ENCODE peak calls at places on chromosomes 3 and 15, in ten cellular contexts. E is PC-3; D is pancreas; S is lung; Y is DND-41; B is A549; W is colonic mucosa; P is CD4-positive, alpha-beta T cell; O is heart right ventricle; R is RWPE1. F is an unnamed sample.

GRCh38 chr15:96243701-96244100 is 86.8 kb upstream of the NR2F2 start:
- DNase-seq in E (no peak), S (no peak), B (no peak), O (no peak), W (no peak), P (no peak), R (no peak), D (no peak), Y (no peak), F (no peak)

GRCh38 chr3:138694287-138695007 is 85.9 kb downstream of the FAIM start:
- DNase-seq in W (no peak), D (no peak), O (no peak), B (peak), S (no peak), P (no peak), Y (no peak), R (peak), E (peak), F (no peak)

GRCh38 chr15:69755571-69756310 is 303.1 kb downstream of the RPLP1 start:
- DNase-seq in O (no peak), R (no peak), E (no peak), W (peak), Y (peak), P (peak), S (no peak), B (no peak), D (no peak), F (peak)

GRCh38 chr3:42229942-42230688 is 35.9 kb downstream of the CCK start:
- DNase-seq in D (no peak), W (no peak), R (peak), Y (no peak), P (no peak), O (no peak), E (peak), B (peak), S (no peak), F (no peak)

GRCh38 chr3:161274691-161275298 is 53.7 kb downstream of the NMD3 start:
- DNase-seq in Y (peak), S (no peak), O (no peak), D (no peak), R (no peak), B (no peak), P (peak), E (peak), W (peak), F (no peak)

GRCh38 chr3:170717410-170718402 is 131.8 kb upstream of the SLC7A14 start:
- DNase-seq in R (no peak), Y (no peak), W (no peak), P (no peak), E (peak), B (no peak), O (no peak), S (peak), D (no peak), F (peak)

GRCh38 chr3:170424879-170425278 is 6.2 kb downstream of the CLDN11 start:
- DNase-seq in D (no peak), E (no peak), P (no peak), W (no peak), B (no peak), R (no peak), O (no peak), S (no peak), Y (no peak), F (no peak)

GRCh38 chr15:52394020-52394608 is 98.5 kb upstream of the MYO5C start:
- DNase-seq in W (no peak), Y (no peak), B (no peak), E (no peak), S (no peak), R (no peak), P (no peak), D (no peak), O (no peak), F (no peak)

GRCh38 chr3:9778518-9779129 is 8.9 kb upstream of the CAMK1 start:
- DNase-seq in E (no peak), S (no peak), P (no peak), R (no peak), W (no peak), D (no peak), B (no peak), O (no peak), Y (no peak), F (no peak)

GRCh38 chr3:44284949-44285348 is 43.3 kb downstream of the TOPAZ1 start:
- DNase-seq in R (no peak), E (peak), D (no peak), W (no peak), Y (no peak), B (no peak), P (no peak), O (no peak), S (no peak), F (no peak)

GRCh38 chr3:14461748-14462324 is 59.4 kb downstream of the SLC6A6 start:
- DNase-seq in O (peak), R (peak), D (no peak), E (peak), B (peak), S (no peak), P (peak), W (peak), Y (peak), F (peak)

GRCh38 chr3:29440321-29441019 is 159.6 kb downstream of the RBMS3 start:
- DNase-seq in W (peak), P (no peak), S (no peak), R (no peak), B (no peak), E (peak), Y (no peak), O (no peak), D (no peak), F (no peak)

GRCh38 chr3:185696039-185696438 is 109.9 kb downstream of the SENP2 start:
- DNase-seq in S (no peak), E (no peak), O (no peak), Y (no peak), B (no peak), W (no peak), P (no peak), R (no peak), D (no peak), F (no peak)

GRCh38 chr3:147119346-147119745 is 287.0 kb downstream of the ZIC4 start:
- DNase-seq in E (no peak), D (no peak), O (no peak), B (no peak), Y (no peak), P (no peak), S (no peak), W (no peak), R (no peak), F (no peak)

GRCh38 chr3:173410836-173411235 is 13.3 kb downstream of the NLGN1 start:
- DNase-seq in D (no peak), S (no peak), B (no peak), R (no peak), E (no peak), O (no peak), Y (no peak), P (no peak), W (no peak), F (no peak)

GRCh38 chr15:78216276-78217229 is 17.8 kb downstream of the ACSBG1 start:
- DNase-seq in D (peak), S (peak), R (peak), E (peak), B (peak), W (peak), O (peak), P (no peak), Y (no peak), F (peak)

GRCh38 chr15:79779739-79780138 is 117.1 kb downstream of the MTHFS start:
- DNase-seq in D (no peak), Y (no peak), S (no peak), E (no peak), P (no peak), O (no peak), W (no peak), B (no peak), R (no peak), F (no peak)

GRCh38 chr15:36432162-36432561 is 147.3 kb upstream of the CDIN1 start:
- DNase-seq in D (no peak), E (peak), S (no peak), R (no peak), W (no peak), Y (no peak), B (no peak), P (no peak), O (no peak), F (no peak)

GRCh38 chr3:72317491-72317890 is 530.8 kb downstream of the SHQ1 start:
- DNase-seq in R (no peak), D (peak), B (no peak), W (no peak), Y (no peak), S (no peak), P (no peak), E (no peak), O (no peak), F (no peak)

GRCh38 chr15:83160741-83161140 is 46.9 kb downstream of the HDGFL3 start:
- DNase-seq in B (no peak), Y (no peak), R (no peak), S (no peak), E (no peak), W (no peak), D (no peak), O (no peak), P (no peak), F (no peak)

GRCh38 chr15:66100761-66101160 is 152.8 kb downstream of the MEGF11 start:
- DNase-seq in O (no peak), Y (no peak), W (no peak), E (no peak), R (no peak), S (no peak), B (no peak), D (no peak), P (no peak), F (no peak)

GRCh38 chr15:60479711-60480110 is 769 bp upstream of the ICE2 start:
- DNase-seq in R (no peak), E (no peak), W (peak), P (no peak), Y (peak), O (no peak), B (no peak), S (no peak), D (no peak), F (no peak)
- H3K27ac ChIP-seq in R (no peak), E (no peak), W (peak), P (peak), Y (peak), O (peak), B (peak), S (peak), D (peak), F (peak)

GRCh38 chr3:157351981-157352380 is 84.7 kb upstream of the PTX3 start:
- DNase-seq in O (no peak), Y (no peak), E (peak), B (no peak), W (no peak), P (no peak), D (no peak), R (peak), S (no peak), F (no peak)

GRCh38 chr3:157353657-157354056 is 83.0 kb upstream of the PTX3 start:
- DNase-seq in O (no peak), D (no peak), P (no peak), B (no peak), R (no peak), W (no peak), S (no peak), E (no peak), Y (no peak), F (no peak)

DNA sequence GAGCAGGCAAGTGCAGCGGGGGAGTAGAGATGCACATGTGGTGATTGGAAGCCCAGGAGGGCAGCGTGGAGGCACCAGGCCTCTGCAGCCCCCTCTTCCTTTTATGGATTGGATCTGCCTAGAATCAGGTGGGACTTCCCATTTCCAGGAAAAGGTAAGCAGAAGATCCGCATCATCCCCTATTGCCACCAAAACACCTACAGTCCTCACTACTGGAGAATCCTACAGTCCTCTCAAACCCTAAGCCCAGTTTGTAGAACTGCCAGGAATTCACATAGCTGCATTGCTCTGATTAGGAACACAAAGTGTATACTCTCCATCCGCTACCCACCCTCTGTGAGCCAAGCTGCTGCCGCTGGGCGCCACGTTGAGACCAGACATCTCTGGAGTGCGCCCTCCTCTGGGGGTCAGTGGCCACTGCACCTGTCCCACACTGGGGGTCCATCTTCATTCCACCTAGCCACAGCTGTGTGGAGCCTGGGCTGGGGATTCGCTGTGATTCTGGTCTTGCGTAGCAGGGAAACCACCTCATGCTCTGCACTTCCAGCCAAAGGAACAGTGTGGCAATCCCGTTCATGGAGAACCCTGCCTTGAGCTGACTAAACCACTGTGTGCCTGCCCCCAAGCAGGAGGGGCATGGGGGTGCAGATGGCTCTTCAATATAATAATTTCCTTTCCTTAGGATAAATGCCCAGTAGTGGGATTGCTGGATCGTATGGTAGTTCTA is 88.9 kb upstream of the PTX3 start:
- DNase-seq in E (no peak), R (no peak), W (no peak), S (no peak), O (no peak), D (no peak), B (no peak), Y (no peak), P (no peak), F (no peak)
- TF ChIP-seq CTCF in E (peak), R (peak), W (no peak), S (no peak), O (no peak), D (no peak), B (no peak), Y (peak), P (no peak), F (no peak)

DNA sequence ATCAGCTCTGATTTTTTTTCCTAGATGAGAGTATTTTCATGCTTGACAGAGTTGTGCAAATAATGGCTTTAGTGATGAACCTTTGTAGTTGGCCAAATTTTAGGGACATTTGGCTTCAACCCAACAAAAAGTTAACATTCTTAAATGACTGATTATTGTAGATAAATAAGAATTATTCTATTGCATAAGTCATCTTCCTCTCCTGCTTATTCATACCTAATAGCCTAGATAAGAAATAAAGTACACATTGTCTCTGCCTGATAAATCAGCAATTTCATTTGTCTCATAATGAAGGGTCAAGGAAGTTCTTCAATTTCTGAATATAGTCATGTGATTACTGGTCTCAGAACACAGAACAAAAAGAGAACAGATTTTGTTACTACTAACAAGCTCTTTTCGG is 428.9 kb upstream of the IL12A start:
- DNase-seq in W (no peak), D (no peak), B (no peak), Y (no peak), O (no peak), E (peak), P (no peak), S (no peak), R (no peak), F (no peak)
- H3K27ac ChIP-seq in W (no peak), D (no peak), B (no peak), Y (no peak), O (no peak), E (no peak), P (no peak), S (no peak), R (no peak), F (no peak)

DNA sequence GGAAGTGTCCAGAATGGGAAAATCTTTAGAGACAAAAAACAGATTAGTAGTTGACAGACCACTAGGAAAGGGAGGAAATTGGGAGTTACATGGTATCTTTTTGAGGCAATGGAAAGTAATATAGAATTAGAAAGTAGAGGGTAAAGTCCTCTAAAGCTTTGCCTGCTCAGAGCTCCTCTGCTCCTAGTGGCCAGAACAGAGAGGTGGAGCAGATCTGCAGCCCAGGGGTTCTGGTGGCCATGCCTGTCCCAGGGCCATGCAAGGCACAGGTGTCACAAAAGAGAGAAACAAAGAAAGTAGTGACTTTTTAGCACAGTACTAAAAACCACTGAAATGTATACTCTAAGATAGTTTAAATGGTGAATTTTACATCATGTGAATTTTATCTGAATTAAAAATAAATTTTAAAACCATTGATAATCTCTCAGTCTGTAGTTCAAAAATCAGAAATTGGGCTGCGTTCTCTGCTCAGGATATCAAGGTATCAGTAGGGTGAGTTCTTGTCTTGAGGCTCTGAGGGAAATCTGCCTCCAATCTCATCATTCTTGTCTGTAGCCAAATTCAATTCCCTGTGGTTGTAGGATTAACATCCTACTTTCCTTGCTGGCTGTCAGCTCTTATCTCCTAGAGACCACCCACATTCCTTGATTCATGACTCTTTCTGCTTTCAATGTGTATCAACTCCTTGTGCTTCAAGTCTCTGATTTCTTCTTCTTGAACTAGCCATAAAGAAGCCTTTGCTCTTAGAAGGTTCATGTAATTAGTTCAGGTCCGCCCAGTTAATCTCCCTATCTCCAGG is 23.6 kb downstream of the PYGO1 start:
- DNase-seq in D (no peak), W (no peak), Y (no peak), B (no peak), R (no peak), O (no peak), E (no peak), S (no peak), P (no peak), F (no peak)
- TF ChIP-seq CTCF in D (no peak), W (no peak), Y (peak), B (no peak), R (no peak), O (no peak), E (no peak), S (no peak), P (no peak), F (no peak)

GRCh38 chr3:197959500-197959890 is 522 bp upstream of the LMLN start:
- DNase-seq in P (no peak), D (no peak), E (no peak), O (no peak), B (no peak), S (no peak), R (no peak), Y (no peak), W (no peak), F (no peak)

GRCh38 chr3:197959891-197960693 is at the start of gene LMLN:
- DNase-seq in R (peak), Y (peak), P (peak), E (peak), O (peak), S (peak), W (peak), D (peak), B (peak), F (peak)

GRCh38 chr3:197961582-197961945 is 1.5 kb downstream of the LMLN start:
- DNase-seq in O (no peak), D (no peak), S (no peak), E (no peak), P (no peak), W (no peak), B (no peak), Y (no peak), R (no peak), F (no peak)

GRCh38 chr3:197963019-197963637 is 3.1 kb downstream of the LMLN start:
- DNase-seq in Y (no peak), P (no peak), D (no peak), R (no peak), B (no peak), S (no peak), W (no peak), O (no peak), E (no peak), F (no peak)

DNA sequence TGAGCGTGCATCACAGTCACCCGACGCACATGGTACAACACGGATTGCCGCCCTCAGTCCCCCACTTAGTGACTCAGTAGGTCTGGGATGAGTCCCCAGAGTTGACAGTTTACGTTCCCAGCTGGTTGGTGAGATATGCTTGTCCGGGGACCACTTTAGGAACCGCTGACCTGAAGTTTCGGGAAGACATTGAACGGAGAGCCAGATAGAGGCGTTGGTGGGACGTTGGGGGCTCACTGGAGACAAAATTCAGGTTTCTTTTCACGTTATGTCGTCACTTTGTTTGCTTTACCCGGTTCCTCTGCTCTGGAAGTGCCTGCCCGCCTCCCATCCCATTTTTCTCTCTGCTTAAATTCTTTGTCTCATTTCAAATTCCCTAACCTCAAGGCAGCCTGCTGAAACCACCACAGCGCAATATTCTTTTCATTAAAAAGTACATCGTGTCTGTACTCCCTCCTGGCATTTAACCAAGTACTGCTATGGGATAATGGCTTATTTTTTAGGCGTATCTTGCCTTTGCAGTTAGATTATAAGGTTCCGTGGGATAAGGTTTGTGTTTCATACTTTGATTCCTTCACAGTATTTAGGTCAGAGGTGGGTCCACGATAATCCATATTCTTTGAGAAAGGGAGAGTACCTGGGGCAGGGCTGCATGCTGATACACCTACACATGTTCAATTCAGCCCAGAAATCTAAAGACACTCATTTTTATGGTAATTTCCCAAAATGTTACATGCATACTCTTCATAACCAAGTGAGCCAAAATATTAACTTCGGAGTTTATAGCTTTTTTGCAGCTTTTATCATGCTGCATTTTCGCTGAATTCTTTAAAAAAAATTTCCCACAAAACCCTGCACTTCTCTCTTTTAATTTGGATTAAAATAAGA is 921 bp downstream of the LMLN start:
- DNase-seq in D (no peak), S (no peak), E (no peak), W (no peak), R (no peak), P (no peak), B (no peak), Y (no peak), O (peak), F (no peak)
- H3K27ac ChIP-seq in D (peak), S (peak), E (peak), W (peak), R (peak), P (peak), B (peak), Y (peak), O (peak), F (peak)

GRCh38 chr3:52210550-52211046 is 12.6 kb downstream of the ALAS1 start:
- DNase-seq in R (no peak), P (no peak), S (no peak), B (no peak), W (peak), O (no peak), Y (no peak), E (peak), D (no peak), F (no peak)
- TF ChIP-seq CTCF in R (no peak), P (no peak), S (no peak), B (no peak), W (no peak), O (no peak), Y (no peak), E (no peak), D (no peak), F (no peak)

GRCh38 chr15:38670142-38671002 is 105.8 kb upstream of the RASGRP1 start:
- DNase-seq in S (no peak), R (no peak), D (no peak), E (no peak), Y (peak), P (peak), B (no peak), W (no peak), O (no peak), F (no peak)
- H3K27ac ChIP-seq in S (no peak), R (no peak), D (no peak), E (no peak), Y (peak), P (peak), B (no peak), W (peak), O (no peak), F (no peak)

F was measured in left ventricle myocardium inferior.